ENCODE peak calls at places on chromosomes 16 and 17, in ten cellular contexts. O is tibial nerve; F is RWPE1; E is right atrium auricular region; X is body of pancreas; V is colonic mucosa; P is epithelial cell of esophagus; N is CD4-positive, alpha-beta T cell; S is heart left ventricle; B is WTC11. W is an unnamed sample.

GRCh38 chr17:77488531-77489238 is 347.9 kb downstream of the SEC14L1 start:
- DNase-seq in O (no peak), F (no peak), E (no peak), X (no peak), V (no peak), P (no peak), N (no peak), S (peak; percentile 20), B (no peak), W (no peak)

GRCh38 chr17:33291248-33292183 is 1.6 kb downstream of the ASIC2 start:
- DNase-seq in O (no peak), F (peak; percentile 13), E (no peak), X (no peak), V (peak; percentile 38), P (peak; percentile 39), N (no peak), S (no peak), B (peak; percentile 58), W (no peak)

GRCh38 chr17:48541036-48541573 is 3.8 kb downstream of the HOXB2 start:
- DNase-seq in O (no peak), F (no peak), E (no peak), X (no peak), V (no peak), P (no peak), N (no peak), S (no peak), B (no peak), W (peak; percentile 27)

GRCh38 chr17:77125432-77125901 is 15.3 kb upstream of the SEC14L1 start:
- DNase-seq in O (no peak), F (peak; percentile 97), E (no peak), X (no peak), V (no peak), P (peak; percentile 92), N (no peak), S (no peak), B (no peak), W (no peak)

GRCh38 chr16:56898847-56899246 is 33.1 kb upstream of the HERPUD1 start:
- DNase-seq in O (no peak), F (no peak), E (no peak), X (no peak), V (no peak), P (no peak), N (no peak), S (no peak), B (no peak), W (peak; percentile 42)

GRCh38 chr17:2453325-2453724 is 52.5 kb upstream of the MNT start:
- DNase-seq in O (no peak), F (no peak), E (no peak), X (no peak), V (no peak), P (peak; percentile 36), N (no peak), S (no peak), B (no peak), W (no peak)

GRCh38 chr16:87562201-87562600 is 40.1 kb upstream of the JPH3 start:
- DNase-seq in O (no peak), F (no peak), E (no peak), X (no peak), V (no peak), P (no peak), N (no peak), S (no peak), B (no peak), W (no peak)

GRCh38 chr17:82062076-82062983 is 3.3 kb downstream of the DUS1L start:
- DNase-seq in O (no peak), F (no peak), E (no peak), X (no peak), V (no peak), P (no peak), N (no peak), S (peak; percentile 35), B (no peak), W (no peak)

GRCh38 chr16:47037396-47037745 is 63.9 kb upstream of the DNAJA2 start:
- DNase-seq in O (no peak), F (no peak), E (no peak), X (peak; percentile 29), V (peak; percentile 32), P (no peak), N (no peak), S (peak; percentile 41), B (peak; percentile 39), W (peak; percentile 60)

GRCh38 chr17:74770498-74771318 is 5.4 kb downstream of the NAT9 start:
- DNase-seq in O (peak; percentile 53), F (peak; percentile 69), E (peak; percentile 65), X (peak; percentile 90), V (peak; percentile 82), P (peak; percentile 83), N (peak; percentile 73), S (peak; percentile 73), B (peak; percentile 78), W (peak; percentile 78)

GRCh38 chr17:79826210-79826680 is 13.0 kb downstream of the CBX4 start:
- DNase-seq in O (no peak), F (no peak), E (no peak), X (no peak), V (no peak), P (no peak), N (no peak), S (no peak), B (no peak), W (no peak)

DNA sequence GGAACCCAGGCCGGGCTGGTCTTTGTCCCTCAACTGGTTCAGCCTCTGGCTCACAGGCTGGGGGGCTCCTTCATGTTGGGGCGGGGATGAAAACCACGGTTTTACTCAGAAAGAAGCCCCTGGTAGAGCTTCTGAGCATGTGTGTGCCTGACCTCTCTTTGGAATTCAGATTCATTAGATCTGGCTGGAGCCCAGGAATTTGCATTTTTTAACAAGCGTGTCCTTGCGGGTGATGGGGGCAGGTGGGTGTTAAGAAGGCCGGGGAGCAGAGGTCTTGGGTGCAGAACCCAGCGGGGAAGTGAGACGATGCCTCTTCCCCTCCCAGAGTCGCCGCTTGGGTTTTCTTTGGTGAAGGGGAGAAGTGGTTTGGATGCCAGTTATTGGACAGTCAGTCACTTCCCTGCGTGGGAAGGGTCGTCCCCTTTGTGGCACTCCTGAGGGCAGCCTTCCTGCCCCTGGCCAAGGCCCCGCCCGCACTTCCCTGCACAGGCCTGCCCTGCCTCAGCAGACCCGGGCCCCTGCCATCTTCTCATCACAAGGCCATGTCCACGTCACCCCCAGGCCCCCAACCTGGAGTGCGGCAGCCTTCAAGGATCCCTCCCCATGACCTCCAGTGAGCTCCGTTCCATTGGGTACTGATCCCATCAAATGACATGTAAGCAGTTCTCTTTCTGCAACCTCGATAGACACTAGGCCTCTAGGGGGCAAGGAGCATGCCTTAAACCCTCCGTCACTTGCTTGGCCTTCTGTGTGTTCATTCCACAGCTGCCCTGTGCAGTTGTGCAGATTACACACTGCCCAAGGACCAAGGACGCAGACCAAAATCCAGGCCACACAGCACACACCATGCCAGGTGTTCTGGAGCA is 177.7 kb upstream of the CIBAR2 start:
- DNase-seq in O (no peak), F (no peak), E (no peak), X (no peak), V (no peak), P (no peak), N (no peak), S (no peak), B (no peak), W (no peak)
- TF ChIP-seq CTCF in O (no peak), F (no peak), E (no peak), X (no peak), V (no peak), P (no peak), N (no peak), S (no peak), B (no peak), W (no peak)

GRCh38 chr17:39578272-39578671 is 29.4 kb downstream of the NEUROD2 start:
- DNase-seq in O (no peak), F (no peak), E (no peak), X (no peak), V (no peak), P (no peak), N (no peak), S (no peak), B (no peak), W (no peak)

GRCh38 chr17:39573447-39574298 is 34.0 kb downstream of the NEUROD2 start:
- DNase-seq in O (peak; percentile 33), F (peak; percentile 72), E (peak; percentile 68), X (peak; percentile 68), V (peak; percentile 64), P (peak; percentile 64), N (peak; percentile 7), S (peak; percentile 79), B (peak; percentile 70), W (peak; percentile 61)

GRCh38 chr17:39579318-39580081 is 28.2 kb downstream of the NEUROD2 start:
- DNase-seq in O (no peak), F (no peak), E (no peak), X (no peak), V (no peak), P (no peak), N (no peak), S (peak; percentile 80), B (peak; percentile 69), W (no peak)

GRCh38 chr17:39580082-39580468 is 27.6 kb downstream of the NEUROD2 start:
- DNase-seq in O (no peak), F (no peak), E (no peak), X (no peak), V (no peak), P (no peak), N (no peak), S (no peak), B (no peak), W (no peak)

GRCh38 chr17:39576187-39576586 is 31.5 kb downstream of the NEUROD2 start:
- DNase-seq in O (no peak), F (peak; percentile 20), E (no peak), X (no peak), V (no peak), P (peak; percentile 20), N (no peak), S (no peak), B (peak; percentile 62), W (peak; percentile 14)
- TF ChIP-seq CTCF in O (no peak), F (peak; percentile 43), E (peak; percentile 49), X (peak; percentile 14), V (no peak), P (peak; percentile 67), N (peak; percentile 25), S (no peak), B (peak; percentile 44), W (peak; percentile 64)

GRCh38 chr16:4336701-4337539 is 14.2 kb downstream of the PAM16 start:
- DNase-seq in O (no peak), F (no peak), E (no peak), X (no peak), V (no peak), P (no peak), N (no peak), S (no peak), B (no peak), W (no peak)
- TF ChIP-seq CTCF in O (no peak), F (no peak), E (no peak), X (no peak), V (no peak), P (no peak), N (no peak), S (no peak), B (no peak), W (no peak)

DNA sequence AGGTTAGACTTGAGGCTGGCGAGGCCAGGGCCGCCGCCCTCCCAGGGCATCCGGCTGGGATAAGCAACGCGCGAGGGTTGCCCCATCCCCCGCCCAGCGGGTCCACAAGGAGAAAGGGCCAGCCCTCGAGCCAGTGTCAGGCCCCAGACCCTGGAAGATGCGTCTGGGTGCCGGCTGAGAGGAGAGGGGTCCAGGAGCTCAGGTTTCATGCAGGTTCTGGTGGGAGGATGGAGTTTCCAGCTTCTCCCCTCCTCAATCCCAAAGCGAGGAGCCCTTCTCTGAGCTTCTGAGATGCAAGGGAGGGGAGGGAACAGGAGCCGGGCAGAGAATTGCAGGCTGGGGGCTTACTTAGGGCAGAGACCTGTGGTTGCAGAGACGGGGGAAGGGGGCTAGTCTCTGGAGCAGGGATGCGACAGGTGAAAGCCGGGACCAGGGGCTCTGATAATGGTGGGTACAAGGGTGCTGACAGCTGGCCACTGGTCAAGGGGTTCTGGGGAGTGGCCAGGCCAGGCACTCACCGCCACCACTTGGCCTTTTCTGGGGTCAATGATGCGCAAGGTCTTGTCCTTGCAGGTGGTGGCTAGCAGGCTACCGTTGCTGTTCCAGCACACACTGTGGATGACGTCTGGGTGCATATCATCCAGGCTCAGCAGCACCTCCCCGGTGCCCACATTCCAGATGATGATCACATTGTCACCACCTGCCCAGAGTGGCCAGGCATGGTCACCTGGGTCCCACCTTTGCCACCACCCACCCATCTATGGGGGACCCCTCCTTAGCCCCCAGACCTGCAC is 4.2 kb downstream of the CORO6 start:
- DNase-seq in O (no peak), F (no peak), E (no peak), X (no peak), V (no peak), P (no peak), N (no peak), S (peak; percentile 38), B (no peak), W (no peak)
- TF ChIP-seq CTCF in O (peak; percentile 1), F (no peak), E (peak; percentile 39), X (no peak), V (no peak), P (no peak), N (peak; percentile 1), S (peak; percentile 9), B (no peak), W (no peak)